ENCODE peak calls at places on chromosomes 5 and 9, in five cellular contexts. One of them, this sample, is unnamed.
A peak's percentile ranks its signal among the peaks of the same experiment; 100 is the strongest.

GRCh38 chr5:16856531-16856930 is 79.6 kb downstream of the MYO10 start:
- DNase-seq in right cardiac atrium: no peak
- DNase-seq in AG04450: peak; percentile 21
- DNase-seq in neural progenitor cell: no peak
- DNase-seq in stomach: no peak
- DNase-seq in this sample: no peak

GRCh38 chr9:17588395-17588794 is 9.5 kb downstream of the SH3GL2 start:
- DNase-seq in right cardiac atrium: no peak
- DNase-seq in stomach: no peak
- DNase-seq in neural progenitor cell: no peak
- DNase-seq in AG04450: no peak
- DNase-seq in this sample: no peak

GRCh38 chr9:106059886-106060285 is 365.5 kb downstream of the TMEM38B start:
- DNase-seq in neural progenitor cell: no peak
- DNase-seq in stomach: no peak
- DNase-seq in right cardiac atrium: peak; percentile 32
- DNase-seq in AG04450: no peak
- DNase-seq in this sample: peak; percentile 5

GRCh38 chr5:52870448-52870847 is 82.7 kb downstream of the ITGA1 start:
- DNase-seq in stomach: no peak
- DNase-seq in right cardiac atrium: peak; percentile 67
- DNase-seq in neural progenitor cell: peak; percentile 12
- DNase-seq in AG04450: no peak
- DNase-seq in this sample: no peak

GRCh38 chr9:26667882-26668281 is 224.7 kb downstream of the CAAP1 start:
- DNase-seq in stomach: no peak
- DNase-seq in right cardiac atrium: no peak
- DNase-seq in AG04450: no peak
- DNase-seq in neural progenitor cell: no peak
- DNase-seq in this sample: no peak

GRCh38 chr9:70044450-70045307 is 1.0 kb downstream of the MAMDC2 start:
- DNase-seq in neural progenitor cell: peak; percentile 67
- DNase-seq in right cardiac atrium: peak; percentile 63
- DNase-seq in AG04450: no peak
- DNase-seq in stomach: peak; percentile 31
- DNase-seq in this sample: no peak

GRCh38 chr9:22379272-22379671 is 67.4 kb upstream of the DMRTA1 start:
- DNase-seq in stomach: no peak
- DNase-seq in AG04450: no peak
- DNase-seq in neural progenitor cell: no peak
- DNase-seq in right cardiac atrium: no peak
- DNase-seq in this sample: no peak

GRCh38 chr9:104121022-104121421 is 26.9 kb downstream of the SMC2 start:
- DNase-seq in right cardiac atrium: no peak
- DNase-seq in neural progenitor cell: no peak
- DNase-seq in stomach: no peak
- DNase-seq in AG04450: no peak
- DNase-seq in this sample: no peak

GRCh38 chr9:69376651-69377050 is 51.6 kb downstream of the ENTREP1 start:
- DNase-seq in stomach: peak; percentile 33
- DNase-seq in neural progenitor cell: no peak
- DNase-seq in AG04450: peak; percentile 75
- DNase-seq in right cardiac atrium: peak; percentile 63
- DNase-seq in this sample: no peak

GRCh38 chr5:102770803-102771202 is 15.7 kb downstream of the PAM start:
- DNase-seq in stomach: no peak
- DNase-seq in neural progenitor cell: no peak
- DNase-seq in AG04450: no peak
- DNase-seq in right cardiac atrium: no peak
- DNase-seq in this sample: no peak

GRCh38 chr5:144237851-144238250 is 67.2 kb downstream of the KCTD16 start:
- DNase-seq in stomach: no peak
- DNase-seq in AG04450: no peak
- DNase-seq in right cardiac atrium: peak; percentile 8
- DNase-seq in neural progenitor cell: no peak
- DNase-seq in this sample: no peak

GRCh38 chr5:149546974-149547373 is 4.3 kb downstream of the CSNK1A1 start:
- DNase-seq in stomach: no peak
- DNase-seq in neural progenitor cell: no peak
- DNase-seq in right cardiac atrium: no peak
- DNase-seq in AG04450: no peak
- DNase-seq in this sample: no peak

GRCh38 chr5:67725591-67725990 is 490.0 kb upstream of the PIK3R1 start:
- DNase-seq in AG04450: no peak
- DNase-seq in stomach: no peak
- DNase-seq in neural progenitor cell: no peak
- DNase-seq in right cardiac atrium: no peak
- DNase-seq in this sample: no peak

GRCh38 chr5:110335361-110336046 is 391.0 kb downstream of the TMEM232 start:
- DNase-seq in stomach: no peak
- DNase-seq in right cardiac atrium: no peak
- DNase-seq in AG04450: peak; percentile 1
- DNase-seq in neural progenitor cell: no peak
- DNase-seq in this sample: no peak

GRCh38 chr9:37977851-37978250 is 73.9 kb upstream of the SLC25A51 start:
- DNase-seq in neural progenitor cell: no peak
- DNase-seq in right cardiac atrium: no peak
- DNase-seq in AG04450: no peak
- DNase-seq in stomach: no peak
- DNase-seq in this sample: no peak

GRCh38 chr9:124074746-124075145 is 63.2 kb downstream of the LHX2 start:
- DNase-seq in neural progenitor cell: no peak
- DNase-seq in right cardiac atrium: no peak
- DNase-seq in AG04450: no peak
- DNase-seq in stomach: no peak
- DNase-seq in this sample: no peak

GRCh38 chr5:38557309-38557710 is 864 bp upstream of the LIFR start:
- DNase-seq in right cardiac atrium: no peak
- DNase-seq in AG04450: no peak
- DNase-seq in stomach: peak; percentile 36
- DNase-seq in neural progenitor cell: no peak
- DNase-seq in this sample: no peak

GRCh38 chr5:137995747-137996123 is 37.1 kb downstream of the FAM13B start:
- DNase-seq in right cardiac atrium: no peak
- DNase-seq in stomach: no peak
- DNase-seq in neural progenitor cell: no peak
- DNase-seq in AG04450: no peak
- DNase-seq in this sample: no peak

GRCh38 chr5:61342066-61342465 is 10.0 kb downstream of the ZSWIM6 start:
- DNase-seq in right cardiac atrium: no peak
- DNase-seq in stomach: no peak
- DNase-seq in AG04450: no peak
- DNase-seq in neural progenitor cell: no peak
- DNase-seq in this sample: no peak

GRCh38 chr5:168734657-168735344 is 155.6 kb upstream of the PANK3 start:
- DNase-seq in AG04450: no peak
- DNase-seq in stomach: no peak
- DNase-seq in neural progenitor cell: no peak
- DNase-seq in right cardiac atrium: peak; percentile 89
- DNase-seq in this sample: no peak

GRCh38 chr9:119758241-119758640 is 389.0 kb upstream of the BRINP1 start:
- DNase-seq in neural progenitor cell: no peak
- DNase-seq in right cardiac atrium: no peak
- DNase-seq in AG04450: no peak
- DNase-seq in stomach: no peak
- DNase-seq in this sample: no peak

GRCh38 chr5:52789378-52789777 is 1.7 kb downstream of the ITGA1 start:
- DNase-seq in stomach: no peak
- DNase-seq in right cardiac atrium: no peak
- DNase-seq in AG04450: no peak
- DNase-seq in neural progenitor cell: no peak
- DNase-seq in this sample: no peak

GRCh38 chr5:10567781-10568321 is 4.0 kb downstream of the ANKRD33B start:
- DNase-seq in neural progenitor cell: peak; percentile 36
- DNase-seq in AG04450: peak; percentile 55
- DNase-seq in stomach: no peak
- DNase-seq in right cardiac atrium: no peak
- DNase-seq in this sample: no peak

GRCh38 chr5:10567181-10567591 is 3.3 kb downstream of the ANKRD33B start:
- DNase-seq in neural progenitor cell: no peak
- DNase-seq in AG04450: no peak
- DNase-seq in right cardiac atrium: no peak
- DNase-seq in stomach: no peak
- DNase-seq in this sample: no peak

GRCh38 chr5:10564838-10565784 is 1.2 kb downstream of the ANKRD33B start:
- DNase-seq in neural progenitor cell: peak; percentile 50
- DNase-seq in stomach: no peak
- DNase-seq in right cardiac atrium: peak; percentile 71
- DNase-seq in AG04450: no peak
- DNase-seq in this sample: no peak

GRCh38 chr5:10565785-10566506 is 2.1 kb downstream of the ANKRD33B start:
- DNase-seq in neural progenitor cell: no peak
- DNase-seq in right cardiac atrium: no peak
- DNase-seq in AG04450: no peak
- DNase-seq in stomach: no peak
- DNase-seq in this sample: no peak

DNA sequence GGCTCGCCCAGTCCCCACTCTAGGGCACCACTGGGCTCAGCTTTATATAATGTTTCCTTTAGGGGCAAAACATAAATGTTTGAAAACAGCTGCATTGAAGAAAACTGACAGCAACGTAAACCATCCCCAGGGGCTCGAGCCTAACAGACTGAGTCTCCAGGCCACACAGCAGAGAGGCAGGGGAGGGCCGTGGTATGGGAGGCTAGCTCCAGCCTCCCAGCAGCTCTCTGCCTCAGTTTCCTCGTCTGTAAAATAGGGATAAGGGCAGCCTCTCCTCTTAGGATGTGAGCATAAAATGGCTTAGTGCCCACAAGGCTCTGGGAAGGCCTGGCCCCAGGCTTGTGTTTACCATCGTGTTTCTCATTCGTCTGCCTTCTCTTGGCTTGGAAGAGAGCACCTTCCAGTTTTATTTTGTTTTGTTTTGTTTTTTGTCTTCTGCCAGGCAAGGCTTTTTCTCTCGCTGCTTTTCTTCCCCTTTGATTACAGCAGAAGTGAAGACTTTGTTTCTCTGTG is 2.7 kb downstream of the ANKRD33B start:
- DNase-seq in neural progenitor cell: no peak
- DNase-seq in stomach: no peak
- DNase-seq in right cardiac atrium: no peak
- DNase-seq in AG04450: no peak
- DNase-seq in this sample: no peak
- H3K27ac ChIP-seq in neural progenitor cell: no peak overlapping the region
- H3K27ac ChIP-seq in stomach: peak overlapping the region; percentile 86
- H3K27ac ChIP-seq in right cardiac atrium: no peak overlapping the region
- H3K27ac ChIP-seq in AG04450: no peak overlapping the region
- H3K27ac ChIP-seq in this sample: no peak overlapping the region

DNA sequence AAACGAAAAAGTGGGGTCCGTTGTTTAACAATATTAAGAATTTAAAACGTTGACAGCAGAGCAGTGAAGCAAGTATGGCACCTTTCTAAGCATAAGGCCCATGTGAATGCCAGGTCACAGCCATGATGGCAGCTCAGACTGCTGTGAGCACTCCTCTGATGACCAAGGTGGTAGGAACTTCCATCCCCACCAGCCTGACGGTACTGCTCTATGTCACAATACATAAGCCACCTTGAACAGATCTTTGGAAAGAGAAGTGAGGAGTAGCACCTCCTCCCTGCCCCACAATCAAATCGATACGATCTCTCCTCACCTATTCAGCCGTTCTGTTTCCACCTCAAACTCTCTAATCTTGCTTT is 105.9 kb downstream of the DCP2 start:
- DNase-seq in neural progenitor cell: no peak
- DNase-seq in right cardiac atrium: no peak
- DNase-seq in stomach: no peak
- DNase-seq in AG04450: no peak
- DNase-seq in this sample: no peak
- H3K27ac ChIP-seq in neural progenitor cell: no peak overlapping the region
- H3K27ac ChIP-seq in right cardiac atrium: no peak overlapping the region
- H3K27ac ChIP-seq in stomach: no peak overlapping the region
- H3K27ac ChIP-seq in AG04450: no peak overlapping the region
- H3K27ac ChIP-seq in this sample: no peak overlapping the region

GRCh38 chr9:137143459-137143858 is 4.5 kb downstream of the GRIN1 start:
- DNase-seq in right cardiac atrium: peak; percentile 9
- DNase-seq in stomach: no peak
- DNase-seq in neural progenitor cell: no peak
- DNase-seq in AG04450: no peak
- DNase-seq in this sample: no peak

GRCh38 chr9:137139468-137140150 is 655 bp downstream of the GRIN1 start:
- DNase-seq in AG04450: no peak
- DNase-seq in stomach: no peak
- DNase-seq in neural progenitor cell: no peak
- DNase-seq in right cardiac atrium: no peak
- DNase-seq in this sample: no peak

GRCh38 chr9:137140151-137141012 is 1.4 kb downstream of the GRIN1 start:
- DNase-seq in neural progenitor cell: peak; percentile 46
- DNase-seq in stomach: no peak
- DNase-seq in AG04450: no peak
- DNase-seq in right cardiac atrium: peak; percentile 44
- DNase-seq in this sample: no peak

GRCh38 chr9:137141050-137141810 is 2.3 kb downstream of the GRIN1 start:
- DNase-seq in AG04450: no peak
- DNase-seq in neural progenitor cell: no peak
- DNase-seq in stomach: no peak
- DNase-seq in right cardiac atrium: peak; percentile 25
- DNase-seq in this sample: no peak

DNA sequence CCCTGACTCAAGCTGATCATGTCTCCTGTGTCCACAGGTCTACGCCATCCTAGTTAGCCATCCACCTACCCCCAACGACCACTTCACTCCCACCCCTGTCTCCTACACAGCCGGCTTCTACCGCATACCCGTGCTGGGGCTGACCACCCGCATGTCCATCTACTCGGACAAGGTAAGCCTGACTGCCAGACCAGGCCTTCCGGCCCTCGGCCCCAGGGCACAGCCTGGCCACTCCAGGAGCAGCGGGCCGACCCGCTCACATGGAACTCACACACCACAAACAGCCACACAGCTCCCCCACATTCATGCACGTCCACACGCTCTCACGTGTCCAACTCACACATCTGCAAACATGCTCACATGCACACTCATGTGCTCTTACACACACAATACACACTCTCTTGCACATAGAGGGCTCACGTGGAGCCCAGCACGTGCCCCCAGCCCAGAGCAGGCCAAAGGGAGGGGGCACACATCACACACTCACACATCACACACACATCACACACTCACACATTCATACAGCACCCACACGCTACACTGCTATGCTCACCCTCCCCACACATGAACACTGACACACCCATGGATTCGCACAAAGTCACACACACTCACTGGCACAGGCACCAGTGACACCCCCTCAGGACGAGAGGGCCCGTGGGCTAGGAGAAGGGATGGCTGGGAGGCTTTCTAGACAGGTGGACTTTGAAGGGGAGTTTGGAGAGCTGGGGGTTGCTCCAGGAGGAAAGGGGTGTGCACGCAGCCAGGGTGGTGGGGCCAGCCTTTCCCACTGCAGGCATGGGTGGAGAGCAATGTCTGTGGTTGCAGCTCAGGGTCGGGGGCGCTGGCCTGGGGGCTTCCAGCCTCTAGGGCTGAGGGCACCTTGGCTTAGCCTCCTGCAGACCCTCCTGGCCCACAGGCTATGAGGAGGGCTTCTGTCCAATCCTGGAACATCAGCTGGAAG is 3.3 kb downstream of the GRIN1 start:
- DNase-seq in right cardiac atrium: peak; percentile 24
- DNase-seq in stomach: no peak
- DNase-seq in AG04450: no peak
- DNase-seq in neural progenitor cell: peak; percentile 0
- DNase-seq in this sample: no peak
- H3K27ac ChIP-seq in right cardiac atrium: no peak overlapping the region
- H3K27ac ChIP-seq in stomach: no peak overlapping the region
- H3K27ac ChIP-seq in AG04450: no peak overlapping the region
- H3K27ac ChIP-seq in neural progenitor cell: no peak overlapping the region
- H3K27ac ChIP-seq in this sample: no peak overlapping the region

GRCh38 chr5:32232441-32233219 is 58.5 kb upstream of the GOLPH3 start:
- DNase-seq in stomach: peak; percentile 87
- DNase-seq in AG04450: peak; percentile 34
- DNase-seq in neural progenitor cell: peak; percentile 79
- DNase-seq in right cardiac atrium: peak; percentile 86
- DNase-seq in this sample: peak; percentile 52
- H3K27ac ChIP-seq in stomach: peak overlapping the region; percentile 82
- H3K27ac ChIP-seq in AG04450: no peak overlapping the region
- H3K27ac ChIP-seq in neural progenitor cell: no peak overlapping the region
- H3K27ac ChIP-seq in right cardiac atrium: no peak overlapping the region
- H3K27ac ChIP-seq in this sample: peak overlapping the region; percentile 11

This sample was measured in substantia nigra.